ENCODE peak calls at places on chromosomes 13 and 19, in nine cellular contexts. I, B, K, X, P, C, U, V and M are unnamed samples.

GRCh38 chr19:45145270-45146189 is 15.3 kb downstream of the NKPD1 start:
- DNase-seq in V (no peak), U (no peak), X (no peak), P (no peak), I (no peak), K (no peak), B (no peak), C (no peak), M (no peak)

GRCh38 chr19:50495020-50495531 is 15.9 kb downstream of the JOSD2 start:
- DNase-seq in C (no peak), V (no peak), X (no peak), U (no peak), I (no peak), P (no peak), K (no peak), B (no peak), M (no peak)

GRCh38 chr13:30805603-30806011 is 70.3 kb downstream of the ALOX5AP start:
- DNase-seq in C (no peak), K (no peak), X (no peak), P (no peak), B (no peak), I (peak; percentile 84), U (peak; percentile 20), V (no peak), M (no peak)

GRCh38 chr19:35328851-35329285 is at the start of gene CD22:
- DNase-seq in P (no peak), K (no peak), I (no peak), V (no peak), C (no peak), X (no peak), B (no peak), U (no peak), M (no peak)

GRCh38 chr13:29937836-29938235 is 87.4 kb upstream of the UBL3 start:
- DNase-seq in I (no peak), B (no peak), P (no peak), X (peak; percentile 33), K (no peak), C (no peak), V (no peak), U (no peak), M (no peak)

GRCh38 chr19:42601811-42602443 is 7.2 kb upstream of the CEACAM8 start:
- DNase-seq in X (no peak), P (peak; percentile 48), C (no peak), U (no peak), K (no peak), V (no peak), B (peak; percentile 36), I (peak; percentile 47), M (no peak)

GRCh38 chr13:31044658-31045620 is 112.5 kb downstream of the TEX26 start:
- DNase-seq in B (peak; percentile 16), P (no peak), V (no peak), U (no peak), C (no peak), K (no peak), X (no peak), I (no peak), M (no peak)

GRCh38 chr13:61362522-61362921 is 53.1 kb downstream of the PCDH20 start:
- DNase-seq in V (no peak), P (no peak), B (no peak), I (no peak), K (no peak), C (no peak), U (no peak), X (no peak), M (no peak)

GRCh38 chr19:17323274-17323972 is 11.2 kb downstream of the ANO8 start:
- DNase-seq in K (no peak), C (no peak), U (no peak), P (no peak), I (no peak), X (no peak), V (no peak), B (no peak), M (no peak)

GRCh38 chr19:19452241-19453128 is 47.0 kb downstream of the GATAD2A start:
- DNase-seq in I (no peak), C (no peak), U (no peak), V (no peak), K (peak; percentile 44), P (no peak), X (no peak), B (no peak), M (no peak)

GRCh38 chr13:49214917-49215376 is 5.2 kb upstream of the MLNR start:
- DNase-seq in C (peak; percentile 42), U (peak; percentile 25), P (no peak), V (no peak), X (peak; percentile 11), B (peak; percentile 8), K (peak; percentile 45), I (peak; percentile 44), M (no peak)

GRCh38 chr19:18743281-18743825 is 47.8 kb downstream of the COMP start:
- DNase-seq in C (peak; percentile 92), B (no peak), V (no peak), P (peak; percentile 56), K (peak; percentile 70), I (peak; percentile 88), U (peak; percentile 80), X (no peak), M (peak; percentile 81)

DNA sequence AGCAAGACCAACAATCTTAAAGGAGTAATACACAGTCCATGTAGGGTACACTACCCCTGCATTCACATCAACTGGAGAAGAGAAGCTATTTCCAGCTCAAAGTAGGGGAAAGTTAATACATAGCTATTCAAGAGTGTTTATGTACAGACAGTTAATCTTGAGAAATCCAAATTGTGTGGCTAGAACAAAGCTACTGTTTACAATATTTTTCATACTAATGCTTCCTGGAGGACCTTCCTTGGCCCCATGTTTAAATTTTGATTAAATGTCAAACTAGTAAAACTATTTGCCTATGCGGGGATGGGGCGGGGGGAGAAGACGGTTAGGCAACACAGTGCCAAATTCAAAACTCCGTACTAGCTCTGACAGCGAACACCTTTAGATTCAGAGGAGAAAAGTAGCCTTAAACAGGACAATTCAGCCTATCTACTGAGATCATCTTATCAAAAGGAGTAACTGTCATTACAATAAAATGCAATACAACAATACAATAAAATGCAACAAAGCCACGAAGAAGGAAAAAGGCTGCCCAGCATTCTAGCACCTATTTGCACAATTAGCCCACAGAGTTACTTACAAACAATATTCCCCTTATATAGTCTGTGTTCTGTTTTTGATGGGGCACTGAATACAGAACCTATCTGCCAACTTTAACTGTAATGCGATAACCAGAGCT is 29.1 kb downstream of the BRD4 start:
- DNase-seq in V (no peak), X (no peak), C (no peak), P (no peak), B (no peak), K (no peak), U (no peak), I (no peak), M (no peak)
- H3K4me1 ChIP-seq in V (peaks cover 94% of the 10 kb centered on the region), X (peaks cover 73% of the 10 kb centered on the region), C (peaks cover 78% of the 10 kb centered on the region), P (peaks cover 8% of the 10 kb centered on the region), B (peaks cover 43% of the 10 kb centered on the region), K (peaks cover 40% of the 10 kb centered on the region), U (peaks cover 92% of the 10 kb centered on the region), I (peaks cover 43% of the 10 kb centered on the region), M (no peaks in the 10 kb centered on the region)

DNA sequence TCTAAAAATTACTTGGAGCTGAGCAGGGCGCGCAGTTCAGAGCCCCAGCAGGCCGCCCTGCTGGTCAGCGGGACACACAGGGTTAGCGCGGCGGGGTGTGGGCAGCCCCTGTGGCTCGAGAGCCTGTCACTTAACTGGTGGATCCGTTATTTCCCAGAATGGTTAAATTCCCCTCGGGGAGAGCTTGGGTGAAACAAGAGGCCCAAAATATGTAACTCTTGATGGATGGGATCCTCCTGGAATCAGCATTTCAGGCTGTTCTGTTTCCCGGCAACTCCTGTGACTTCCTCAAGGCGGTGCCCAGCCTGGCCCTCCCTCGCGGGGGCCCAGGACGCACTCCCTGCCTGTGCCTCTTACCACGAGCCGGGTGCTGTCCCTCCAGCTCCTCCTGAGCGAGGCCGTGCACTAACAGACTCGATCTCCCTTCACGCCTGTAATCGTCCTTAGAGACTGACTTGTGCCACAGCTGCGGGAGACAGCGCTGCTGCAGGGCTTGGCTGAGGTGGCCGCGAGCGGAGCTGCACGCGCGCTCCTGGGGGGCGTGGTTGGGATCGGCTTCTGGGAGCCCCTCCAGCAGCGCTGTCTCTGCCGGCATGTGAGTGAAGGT is 9.7 kb downstream of the PTBP1 start:
- DNase-seq in X (no peak), V (no peak), C (no peak), B (no peak), U (no peak), K (no peak), P (no peak), I (no peak), M (no peak)
- H3K36me3 ChIP-seq in X (peaks cover 72% of the 10 kb centered on the region), V (peaks cover 79% of the 10 kb centered on the region), C (peaks cover 91% of the 10 kb centered on the region), B (peaks cover 34% of the 10 kb centered on the region), U (peaks cover 77% of the 10 kb centered on the region), K (no peaks in the 10 kb centered on the region), P (peaks cover 3% of the 10 kb centered on the region), I (peaks cover 76% of the 10 kb centered on the region), M (peaks cover 90% of the 10 kb centered on the region)

GRCh38 chr13:23467048-23467931 is 33.8 kb upstream of the SACS start:
- DNase-seq in V (peak; percentile 74), X (no peak), C (no peak), K (no peak), B (no peak), P (peak; percentile 21), I (no peak), U (no peak), M (no peak)
- TF ChIP-seq CTCF in V (no peak), X (no peak), C (no peak), K (no peak), B (no peak), P (no peak), I (no peak), U (no peak), M (no peak)

DNA sequence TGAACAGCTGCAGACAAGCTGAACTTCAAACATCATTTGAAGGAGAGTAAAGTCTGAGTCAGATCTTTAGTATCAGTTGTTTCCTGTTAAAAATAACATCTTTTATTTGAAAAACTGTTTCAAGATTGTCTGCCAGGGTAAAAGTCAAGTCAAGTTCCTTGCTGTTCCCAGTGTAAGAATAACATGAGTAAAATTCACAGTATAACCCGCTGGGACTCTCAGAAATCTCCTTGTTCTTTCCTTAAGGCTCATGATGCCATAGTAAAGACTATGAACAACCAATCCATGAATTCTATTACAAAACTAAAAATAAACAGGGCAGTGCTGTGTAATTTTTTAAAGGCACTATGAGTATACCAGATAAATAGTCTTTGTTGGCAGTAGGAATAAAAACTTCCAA is 112.9 kb downstream of the IRS2 start:
- DNase-seq in B (no peak), P (no peak), I (no peak), C (no peak), X (no peak), V (no peak), U (no peak), K (no peak), M (no peak)
- H3K4me1 ChIP-seq in B (peaks cover 26% of the 10 kb centered on the region), P (peaks cover 33% of the 10 kb centered on the region), I (no peaks in the 10 kb centered on the region), C (no peaks in the 10 kb centered on the region), X (no peaks in the 10 kb centered on the region), V (no peaks in the 10 kb centered on the region), U (no peaks in the 10 kb centered on the region), K (no peaks in the 10 kb centered on the region), M (no peaks in the 10 kb centered on the region)

GRCh38 chr19:1609680-1610474 is 4.6 kb upstream of the UQCR11 start:
- DNase-seq in V (no peak), C (no peak), P (no peak), B (no peak), U (no peak), K (no peak), X (no peak), I (no peak), M (no peak)
- H3K36me3 ChIP-seq in V (peaks cover 13% of the 10 kb centered on the region), C (peaks cover 52% of the 10 kb centered on the region), P (no peaks in the 10 kb centered on the region), B (no peaks in the 10 kb centered on the region), U (peaks cover 6% of the 10 kb centered on the region), K (no peaks in the 10 kb centered on the region), X (peaks cover 8% of the 10 kb centered on the region), I (peaks cover 18% of the 10 kb centered on the region), M (peaks cover 27% of the 10 kb centered on the region)